ENCODE peak calls at places on chromosomes 16 and 17, in four cellular contexts. One of them, this sample, is unnamed.

GRCh38 chr16:21100447-21100846 is 50.2 kb downstream of the DNAH3 start:
- DNase-seq in left ventricle myocardium inferior: no peak
- DNase-seq in CD4-positive, alpha-beta memory T cell: no peak
- DNase-seq in breast epithelium: no peak
- DNase-seq in this sample: peak

GRCh38 chr17:59355030-59355694 is 23.7 kb downstream of the YPEL2 start:
- DNase-seq in left ventricle myocardium inferior: no peak
- DNase-seq in breast epithelium: no peak
- DNase-seq in CD4-positive, alpha-beta memory T cell: no peak
- DNase-seq in this sample: no peak

GRCh38 chr16:37511-37910 is 15.9 kb downstream of the POLR3K start:
- DNase-seq in breast epithelium: no peak
- DNase-seq in left ventricle myocardium inferior: no peak
- DNase-seq in CD4-positive, alpha-beta memory T cell: no peak
- DNase-seq in this sample: no peak

GRCh38 chr17:64005734-64006167 is 7.6 kb downstream of the PRR29 start:
- DNase-seq in left ventricle myocardium inferior: no peak
- DNase-seq in breast epithelium: no peak
- DNase-seq in CD4-positive, alpha-beta memory T cell: no peak
- DNase-seq in this sample: no peak

GRCh38 chr17:36728030-36728991 is 126.9 kb downstream of the MRM1 start:
- DNase-seq in CD4-positive, alpha-beta memory T cell: no peak
- DNase-seq in breast epithelium: no peak
- DNase-seq in left ventricle myocardium inferior: no peak
- DNase-seq in this sample: no peak

GRCh38 chr17:50146927-50147640 is 3.4 kb downstream of the PPP1R9B start:
- DNase-seq in CD4-positive, alpha-beta memory T cell: no peak
- DNase-seq in breast epithelium: no peak
- DNase-seq in left ventricle myocardium inferior: no peak
- DNase-seq in this sample: no peak

GRCh38 chr17:6536053-6536452 is 20.3 kb downstream of the PITPNM3 start:
- DNase-seq in CD4-positive, alpha-beta memory T cell: no peak
- DNase-seq in breast epithelium: peak
- DNase-seq in left ventricle myocardium inferior: no peak
- DNase-seq in this sample: no peak

GRCh38 chr17:18217412-18218015 is 7.9 kb upstream of the LLGL1 start:
- DNase-seq in left ventricle myocardium inferior: peak
- DNase-seq in breast epithelium: peak
- DNase-seq in CD4-positive, alpha-beta memory T cell: peak
- DNase-seq in this sample: no peak

GRCh38 chr16:67926181-67926742 is 5.4 kb downstream of the CTRL start:
- DNase-seq in CD4-positive, alpha-beta memory T cell: no peak
- DNase-seq in left ventricle myocardium inferior: no peak
- DNase-seq in breast epithelium: peak
- DNase-seq in this sample: no peak

GRCh38 chr16:47377156-47377555 is 83.7 kb downstream of the ITFG1 start:
- DNase-seq in breast epithelium: no peak
- DNase-seq in left ventricle myocardium inferior: no peak
- DNase-seq in CD4-positive, alpha-beta memory T cell: no peak
- DNase-seq in this sample: no peak

GRCh38 chr16:87395181-87395842 is 3.2 kb downstream of the MAP1LC3B start:
- DNase-seq in left ventricle myocardium inferior: peak
- DNase-seq in breast epithelium: peak
- DNase-seq in CD4-positive, alpha-beta memory T cell: no peak
- DNase-seq in this sample: no peak

GRCh38 chr16:74468807-74469511 is 47.7 kb upstream of the CLEC18B start:
- DNase-seq in left ventricle myocardium inferior: no peak
- DNase-seq in CD4-positive, alpha-beta memory T cell: no peak
- DNase-seq in breast epithelium: no peak
- DNase-seq in this sample: no peak

GRCh38 chr17:73369126-73369525 is 57.3 kb upstream of the CDC42EP4 start:
- DNase-seq in CD4-positive, alpha-beta memory T cell: no peak
- DNase-seq in left ventricle myocardium inferior: peak
- DNase-seq in breast epithelium: no peak
- DNase-seq in this sample: no peak

GRCh38 chr16:83808573-83809014 is 816 bp downstream of the HSBP1 start:
- DNase-seq in left ventricle myocardium inferior: no peak
- DNase-seq in CD4-positive, alpha-beta memory T cell: no peak
- DNase-seq in breast epithelium: no peak
- DNase-seq in this sample: no peak

GRCh38 chr16:10949424-10949970 is 5.1 kb downstream of the CLEC16A start:
- DNase-seq in left ventricle myocardium inferior: no peak
- DNase-seq in CD4-positive, alpha-beta memory T cell: peak
- DNase-seq in breast epithelium: no peak
- DNase-seq in this sample: no peak

GRCh38 chr16:72715267-72715666 is 332.7 kb downstream of the ZFHX3 start:
- DNase-seq in left ventricle myocardium inferior: no peak
- DNase-seq in CD4-positive, alpha-beta memory T cell: no peak
- DNase-seq in breast epithelium: no peak
- DNase-seq in this sample: no peak

GRCh38 chr16:65600629-65601028 is 478.8 kb upstream of the CDH11 start:
- DNase-seq in CD4-positive, alpha-beta memory T cell: no peak
- DNase-seq in left ventricle myocardium inferior: no peak
- DNase-seq in breast epithelium: no peak
- DNase-seq in this sample: no peak

GRCh38 chr17:28740406-28741357 is 3.1 kb upstream of the TRAF4 start:
- DNase-seq in breast epithelium: no peak
- DNase-seq in left ventricle myocardium inferior: no peak
- DNase-seq in CD4-positive, alpha-beta memory T cell: no peak
- DNase-seq in this sample: no peak

GRCh38 chr16:27326738-27327585 is 13.2 kb downstream of the IL4R start:
- DNase-seq in breast epithelium: peak
- DNase-seq in left ventricle myocardium inferior: peak
- DNase-seq in CD4-positive, alpha-beta memory T cell: no peak
- DNase-seq in this sample: peak

GRCh38 chr16:81094771-81095251 is 1.4 kb downstream of the GCSH start:
- DNase-seq in CD4-positive, alpha-beta memory T cell: no peak
- DNase-seq in breast epithelium: no peak
- DNase-seq in left ventricle myocardium inferior: no peak
- DNase-seq in this sample: no peak

DNA sequence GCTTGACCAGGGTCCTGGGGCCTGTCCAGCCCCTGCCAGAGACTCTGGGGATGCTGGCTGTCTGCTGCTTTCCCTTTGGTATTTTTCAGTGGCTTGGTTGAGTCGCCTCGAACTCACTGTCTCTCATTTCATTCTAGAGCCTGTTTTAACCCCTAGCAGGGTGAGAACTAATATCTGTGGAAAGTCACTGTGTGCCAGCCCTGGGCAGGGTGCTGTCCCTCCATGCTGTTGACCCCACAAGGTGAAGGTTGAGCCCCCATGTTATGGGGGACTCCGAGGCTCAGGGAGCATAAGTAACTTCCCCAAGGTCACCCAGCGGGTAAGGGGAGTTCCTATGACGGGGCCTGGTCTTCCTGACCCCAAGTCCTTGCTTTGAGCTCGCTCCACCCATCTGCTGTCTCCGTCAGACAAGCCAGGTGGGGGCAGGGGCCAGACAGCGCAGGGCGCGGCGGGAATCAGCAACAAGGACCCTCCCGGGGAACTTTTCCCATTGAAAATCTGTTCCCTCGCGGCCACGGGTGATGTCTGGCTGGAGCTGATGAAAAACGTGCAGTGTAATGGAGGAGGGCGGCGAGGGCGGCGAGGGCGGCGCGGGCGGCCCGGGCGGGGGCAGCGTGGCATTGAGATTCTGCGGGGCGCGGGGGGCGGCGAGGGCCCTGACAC is 32.8 kb downstream of the DCAKD start:
- DNase-seq in left ventricle myocardium inferior: peak
- DNase-seq in CD4-positive, alpha-beta memory T cell: no peak
- DNase-seq in breast epithelium: no peak
- DNase-seq in this sample: no peak
- H3K4me3 ChIP-seq in left ventricle myocardium inferior: peak
- H3K4me3 ChIP-seq in CD4-positive, alpha-beta memory T cell: no peak
- H3K4me3 ChIP-seq in breast epithelium: peak
- H3K4me3 ChIP-seq in this sample: peak

DNA sequence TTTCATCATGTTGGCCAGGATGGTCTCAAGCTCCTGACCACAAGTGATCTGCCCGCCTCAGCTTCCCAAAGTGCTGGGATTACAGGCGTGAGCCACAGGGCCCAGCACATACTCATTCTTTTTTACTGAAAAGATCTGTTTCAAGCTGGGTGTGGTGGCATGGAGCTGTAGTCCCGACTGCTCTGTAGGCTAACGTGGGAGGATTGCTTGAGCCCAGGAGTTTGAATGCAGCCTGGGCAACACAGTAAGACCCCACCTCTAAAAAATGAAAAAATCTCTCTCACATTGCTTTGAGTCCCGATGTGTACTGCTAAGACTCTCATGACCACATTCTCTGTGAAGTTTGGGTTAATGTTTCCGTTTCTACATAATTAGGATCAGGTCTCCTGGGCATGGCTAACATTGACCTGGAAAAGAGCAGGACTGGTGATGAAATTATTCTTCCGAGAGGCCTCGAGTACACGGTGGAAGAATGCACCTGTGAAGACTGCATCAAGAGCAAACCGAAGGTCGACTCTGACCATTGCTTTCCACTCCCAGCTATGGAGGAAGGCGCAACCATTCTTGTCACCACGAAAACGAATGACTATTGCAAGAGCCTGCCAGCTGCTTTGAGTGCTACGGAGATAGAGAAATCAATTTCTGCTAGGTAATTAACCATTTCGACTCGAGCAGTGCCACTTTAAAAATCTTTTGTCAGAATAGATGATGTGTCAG is 2.3 kb downstream of the TNFRSF17 start:
- DNase-seq in breast epithelium: no peak
- DNase-seq in left ventricle myocardium inferior: no peak
- DNase-seq in CD4-positive, alpha-beta memory T cell: no peak
- DNase-seq in this sample: no peak
- H3K4me3 ChIP-seq in breast epithelium: no peak
- H3K4me3 ChIP-seq in left ventricle myocardium inferior: no peak
- H3K4me3 ChIP-seq in CD4-positive, alpha-beta memory T cell: no peak
- H3K4me3 ChIP-seq in this sample: no peak

GRCh38 chr16:89575247-89576172 is at the start of gene CPNE7:
- DNase-seq in left ventricle myocardium inferior: no peak
- DNase-seq in CD4-positive, alpha-beta memory T cell: no peak
- DNase-seq in breast epithelium: no peak
- DNase-seq in this sample: no peak

GRCh38 chr16:89576173-89577054 is 856 bp downstream of the CPNE7 start:
- DNase-seq in CD4-positive, alpha-beta memory T cell: no peak
- DNase-seq in breast epithelium: no peak
- DNase-seq in left ventricle myocardium inferior: no peak
- DNase-seq in this sample: no peak

GRCh38 chr16:89573826-89574680 is 1.5 kb upstream of the CPNE7 start:
- DNase-seq in breast epithelium: no peak
- DNase-seq in CD4-positive, alpha-beta memory T cell: no peak
- DNase-seq in left ventricle myocardium inferior: no peak
- DNase-seq in this sample: no peak

GRCh38 chr16:89572478-89573205 is 2.9 kb upstream of the CPNE7 start:
- DNase-seq in CD4-positive, alpha-beta memory T cell: no peak
- DNase-seq in breast epithelium: no peak
- DNase-seq in left ventricle myocardium inferior: no peak
- DNase-seq in this sample: no peak

GRCh38 chr16:89574681-89575246 is 794 bp upstream of the CPNE7 start:
- DNase-seq in breast epithelium: no peak
- DNase-seq in CD4-positive, alpha-beta memory T cell: peak
- DNase-seq in left ventricle myocardium inferior: peak
- DNase-seq in this sample: no peak
- H3K4me3 ChIP-seq in breast epithelium: peak
- H3K4me3 ChIP-seq in CD4-positive, alpha-beta memory T cell: no peak
- H3K4me3 ChIP-seq in left ventricle myocardium inferior: peak
- H3K4me3 ChIP-seq in this sample: peak

GRCh38 chr16:57640185-57640584 is 11.8 kb downstream of the ADGRG1 start:
- DNase-seq in left ventricle myocardium inferior: no peak
- DNase-seq in breast epithelium: no peak
- DNase-seq in CD4-positive, alpha-beta memory T cell: no peak
- DNase-seq in this sample: no peak
- H3K4me3 ChIP-seq in left ventricle myocardium inferior: no peak
- H3K4me3 ChIP-seq in breast epithelium: no peak
- H3K4me3 ChIP-seq in CD4-positive, alpha-beta memory T cell: no peak
- H3K4me3 ChIP-seq in this sample: no peak

GRCh38 chr16:85172465-85173071 is 60.3 kb upstream of the CIBAR2 start:
- DNase-seq in breast epithelium: no peak
- DNase-seq in CD4-positive, alpha-beta memory T cell: no peak
- DNase-seq in left ventricle myocardium inferior: no peak
- DNase-seq in this sample: no peak

GRCh38 chr16:85171004-85171808 is 58.9 kb upstream of the CIBAR2 start:
- DNase-seq in left ventricle myocardium inferior: no peak
- DNase-seq in CD4-positive, alpha-beta memory T cell: no peak
- DNase-seq in breast epithelium: no peak
- DNase-seq in this sample: no peak

GRCh38 chr16:85170066-85171003 is 58.1 kb upstream of the CIBAR2 start:
- DNase-seq in CD4-positive, alpha-beta memory T cell: no peak
- DNase-seq in left ventricle myocardium inferior: no peak
- DNase-seq in breast epithelium: no peak
- DNase-seq in this sample: no peak

GRCh38 chr16:85173077-85173980 is 61.1 kb upstream of the CIBAR2 start:
- DNase-seq in left ventricle myocardium inferior: no peak
- DNase-seq in breast epithelium: no peak
- DNase-seq in CD4-positive, alpha-beta memory T cell: no peak
- DNase-seq in this sample: peak

GRCh38 chr16:85171809-85172464 is 59.7 kb upstream of the CIBAR2 start:
- DNase-seq in left ventricle myocardium inferior: no peak
- DNase-seq in CD4-positive, alpha-beta memory T cell: no peak
- DNase-seq in breast epithelium: no peak
- DNase-seq in this sample: no peak
- H3K4me3 ChIP-seq in left ventricle myocardium inferior: peak
- H3K4me3 ChIP-seq in CD4-positive, alpha-beta memory T cell: no peak
- H3K4me3 ChIP-seq in breast epithelium: peak
- H3K4me3 ChIP-seq in this sample: peak